ENCODE peak calls at places on chromosome 4, in six cellular contexts. M, H, Q, V, B and L are unnamed samples.

GRCh38 chr4:67939195-67939594 is 24.1 kb downstream of the TMPRSS11A start:
- DNase-seq in M (no peak), H (no peak), Q (no peak), V (no peak), B (no peak), L (no peak)

GRCh38 chr4:61068745-61069144 is 131.4 kb upstream of the ADGRL3 start:
- DNase-seq in M (no peak), H (peak; percentile 69), Q (no peak), V (peak; percentile 8), B (peak; percentile 0), L (no peak)

GRCh38 chr4:75087865-75088264 is 154.9 kb downstream of the PARM1 start:
- DNase-seq in M (no peak), H (no peak), Q (no peak), V (no peak), B (no peak), L (no peak)

GRCh38 chr4:13815231-13815630 is 187.7 kb upstream of the BOD1L1 start:
- DNase-seq in M (no peak), H (no peak), Q (no peak), V (no peak), B (no peak), L (no peak)

GRCh38 chr4:36088542-36088941 is 155.8 kb downstream of the ARAP2 start:
- DNase-seq in M (no peak), H (no peak), Q (peak; percentile 1), V (no peak), B (no peak), L (no peak)

GRCh38 chr4:99645638-99646037 is 12.0 kb downstream of the C4orf54 start:
- DNase-seq in M (no peak), H (no peak), Q (no peak), V (no peak), B (no peak), L (no peak)

GRCh38 chr4:11336435-11336834 is 92.3 kb downstream of the HS3ST1 start:
- DNase-seq in M (no peak), H (no peak), Q (no peak), V (no peak), B (no peak), L (no peak)

GRCh38 chr4:22356996-22357596 is 158.8 kb downstream of the ADGRA3 start:
- DNase-seq in M (no peak), H (peak; percentile 61), Q (peak; percentile 13), V (no peak), B (peak; percentile 61), L (no peak)

GRCh38 chr4:66404149-66404548 is 733.9 kb upstream of the EPHA5 start:
- DNase-seq in M (no peak), H (no peak), Q (no peak), V (no peak), B (no peak), L (no peak)

GRCh38 chr4:98706200-98706813 is 47.9 kb upstream of the TSPAN5 start:
- DNase-seq in M (no peak), H (no peak), Q (no peak), V (no peak), B (no peak), L (no peak)

GRCh38 chr4:33193109-33193508 is 2472.9 kb downstream of the PCDH7 start:
- DNase-seq in M (no peak), H (no peak), Q (no peak), V (no peak), B (no peak), L (no peak)

GRCh38 chr4:185110375-185110823 is 32.7 kb upstream of the SLC25A4 start:
- DNase-seq in M (no peak), H (no peak), Q (no peak), V (no peak), B (no peak), L (no peak)

GRCh38 chr4:74230902-74231499 is 73.1 kb downstream of the MTHFD2L start:
- DNase-seq in M (peak; percentile 11), H (peak; percentile 99), Q (peak; percentile 74), V (peak; percentile 11), B (peak; percentile 71), L (no peak)

GRCh38 chr4:171849823-171850222 is 36.6 kb downstream of the GALNTL6 start:
- DNase-seq in M (no peak), H (no peak), Q (no peak), V (no peak), B (no peak), L (no peak)

GRCh38 chr4:140557831-140558435 is 10.8 kb downstream of the UCP1 start:
- DNase-seq in M (no peak), H (no peak), Q (no peak), V (no peak), B (no peak), L (no peak)

DNA sequence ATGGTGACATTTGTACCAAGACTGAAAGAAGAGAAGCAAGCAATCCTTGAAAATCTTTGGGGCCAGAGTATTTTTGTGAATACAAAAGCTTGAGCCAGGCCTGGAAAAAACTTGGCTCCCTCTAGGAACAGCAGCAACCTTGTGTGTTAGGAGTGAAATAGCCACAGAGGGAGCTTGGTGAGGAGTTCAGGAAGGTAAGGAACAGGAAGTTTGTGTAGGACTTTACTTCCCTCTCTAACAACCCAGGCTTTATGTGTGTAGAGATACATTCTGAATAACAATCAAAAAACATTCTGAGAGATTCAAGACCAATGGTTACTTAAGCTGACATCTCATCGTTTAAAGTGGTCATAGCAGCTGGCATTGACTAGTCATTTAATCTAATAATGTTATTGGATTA is 668.5 kb downstream of the PCDH18 start:
- DNase-seq in M (no peak), H (no peak), Q (peak; percentile 4), V (no peak), B (peak; percentile 3), L (no peak)
- TF ChIP-seq CTCF in M (no peak), H (no peak), Q (no peak), V (no peak), B (no peak), L (no peak)

GRCh38 chr4:106317815-106318214 is 1.5 kb downstream of the AIMP1 start:
- DNase-seq in M (no peak), H (no peak), Q (no peak), V (no peak), B (no peak), L (no peak)
- H3K4me3 ChIP-seq in M (no peak overlapping the region), H (peak overlapping the region; percentile 86), Q (peak overlapping the region; percentile 91), V (no peak overlapping the region), B (no peak overlapping the region), L (peak overlapping the region; percentile 68)

GRCh38 chr4:8428288-8429097 is 12.0 kb downstream of the ACOX3 start:
- DNase-seq in M (peak; percentile 47), H (peak; percentile 85), Q (peak; percentile 77), V (peak; percentile 86), B (peak; percentile 76), L (no peak)
- TF ChIP-seq CTCF in M (no peak), H (peak; percentile 50), Q (peak; percentile 18), V (no peak), B (peak; percentile 47), L (peak; percentile 65)

GRCh38 chr4:150578745-150579470 is 3.0 kb upstream of the MAB21L2 start:
- DNase-seq in M (no peak), H (no peak), Q (no peak), V (no peak), B (no peak), L (no peak)
- H3K4me3 ChIP-seq in M (no peak overlapping the region), H (no peak overlapping the region), Q (no peak overlapping the region), V (peak overlapping the region; percentile 50), B (peak overlapping the region; percentile 34), L (no peak overlapping the region)

GRCh38 chr4:6684656-6685055 is 9.0 kb upstream of the S100P start:
- DNase-seq in M (no peak), H (no peak), Q (no peak), V (no peak), B (no peak), L (no peak)

GRCh38 chr4:6689506-6689960 is 4.1 kb upstream of the S100P start:
- DNase-seq in M (no peak), H (peak; percentile 19), Q (no peak), V (no peak), B (no peak), L (no peak)

GRCh38 chr4:6688879-6689505 is 4.7 kb upstream of the S100P start:
- DNase-seq in M (no peak), H (peak; percentile 92), Q (peak; percentile 82), V (no peak), B (peak; percentile 89), L (no peak)

GRCh38 chr4:6686104-6686787 is 7.4 kb upstream of the S100P start:
- DNase-seq in M (no peak), H (no peak), Q (no peak), V (no peak), B (no peak), L (no peak)

GRCh38 chr4:6687947-6688878 is 5.5 kb upstream of the S100P start:
- DNase-seq in M (no peak), H (peak; percentile 24), Q (no peak), V (no peak), B (no peak), L (no peak)
- TF ChIP-seq CTCF in M (no peak), H (no peak), Q (no peak), V (no peak), B (no peak), L (no peak)